ENCODE peak calls at places on chromosomes 5 and 9, in nine cellular contexts. Y is GDM1; I is EH; O is activated CD4-positive, alpha-beta T cell treated with anti-CD3 and anti-CD28 coated beads, Interleukin-2, amount 50 U/mL, for 1 hour; G is tibial nerve; P is activated CD8-positive, alpha-beta T cell treated with anti-CD3 and anti-CD28 coated beads for 36 hours; Q is HEK293T; L is AG20443; D is effector memory CD8-positive, alpha-beta T cell. N is an unnamed sample.

GRCh38 chr5:61768692-61769281 is 436.7 kb downstream of the ZSWIM6 start:
- DNase-seq in P (peak), O (no peak), Q (peak), I (peak), L (no peak), D (no peak), G (no peak), Y (no peak), N (no peak)

GRCh38 chr5:68337235-68337634 is 121.7 kb downstream of the PIK3R1 start:
- DNase-seq in Y (no peak), Q (no peak), D (no peak), G (no peak), I (no peak), P (no peak), O (no peak), L (no peak), N (no peak)

GRCh38 chr9:89252910-89253309 is 58.1 kb upstream of the CKS2 start:
- DNase-seq in G (no peak), Q (no peak), D (no peak), O (no peak), P (no peak), L (no peak), Y (no peak), I (peak), N (no peak)

GRCh38 chr9:76667521-76667957 is 96.7 kb upstream of the PCA3 start:
- DNase-seq in Q (no peak), I (peak), G (no peak), Y (peak), O (no peak), P (no peak), L (peak), D (no peak), N (no peak)

GRCh38 chr9:112790231-112790774 is 39.7 kb downstream of the SNX30 start:
- DNase-seq in P (no peak), I (no peak), L (no peak), Q (no peak), Y (no peak), D (no peak), G (no peak), O (no peak), N (no peak)

GRCh38 chr9:127749090-127749787 is 14.1 kb upstream of the TOR2A start:
- DNase-seq in L (no peak), Y (no peak), O (no peak), P (no peak), Q (no peak), D (no peak), I (no peak), G (no peak), N (no peak)

GRCh38 chr5:138459311-138459710 is 6.0 kb upstream of the EGR1 start:
- DNase-seq in G (peak), Q (no peak), D (peak), L (no peak), Y (no peak), I (no peak), P (peak), O (peak), N (peak)

GRCh38 chr5:155353231-155353630 is 339.7 kb downstream of the KIF4B start:
- DNase-seq in G (no peak), I (no peak), Q (no peak), D (no peak), O (no peak), L (no peak), Y (no peak), P (no peak), N (no peak)

GRCh38 chr5:176792584-176793342 is 17.6 kb upstream of the UNC5A start:
- DNase-seq in O (no peak), I (no peak), G (no peak), Y (no peak), P (no peak), D (no peak), Q (no peak), L (no peak), N (no peak)

GRCh38 chr5:141330299-141331080 is at the start of gene PCDHGA1:
- DNase-seq in Y (no peak), I (peak), O (peak), L (peak), G (no peak), Q (peak), P (peak), D (no peak), N (no peak)

GRCh38 chr9:104905931-104906330 is 22.0 kb downstream of the ABCA1 start:
- DNase-seq in I (peak), Q (no peak), Y (no peak), D (no peak), O (no peak), P (no peak), L (no peak), G (no peak), N (no peak)

GRCh38 chr9:70043689-70044449 is at the start of gene MAMDC2:
- DNase-seq in I (peak), Q (no peak), P (no peak), G (peak), L (peak), O (no peak), Y (no peak), D (no peak), N (no peak)

GRCh38 chr9:131473891-131474290 is 28.8 kb upstream of the POMT1 start:
- DNase-seq in L (no peak), D (no peak), P (no peak), O (no peak), I (no peak), Y (no peak), G (no peak), Q (no peak), N (no peak)

GRCh38 chr9:109950710-109951443 is 170.9 kb downstream of the PALM2AKAP2 start:
- DNase-seq in I (no peak), L (no peak), Y (no peak), D (no peak), O (no peak), P (peak), G (no peak), Q (no peak), N (no peak)

GRCh38 chr5:160378325-160378724 is 7.9 kb upstream of the C1QTNF2 start:
- DNase-seq in P (no peak), G (no peak), Q (no peak), I (no peak), L (no peak), D (no peak), O (no peak), Y (no peak), N (no peak)

GRCh38 chr9:880725-881124 is 39.2 kb downstream of the DMRT1 start:
- DNase-seq in I (no peak), Q (no peak), P (peak), G (no peak), D (no peak), L (no peak), O (no peak), Y (no peak), N (no peak)

GRCh38 chr5:54991446-54991845 is 6.1 kb upstream of the ESM1 start:
- DNase-seq in O (no peak), Y (no peak), L (no peak), P (no peak), I (peak), D (no peak), G (no peak), Q (no peak), N (no peak)

GRCh38 chr5:121968910-121969607 is 7.3 kb downstream of the SRFBP1 start:
- DNase-seq in I (peak), D (no peak), L (peak), Y (no peak), O (no peak), P (no peak), Q (no peak), G (no peak), N (no peak)

GRCh38 chr5:41246376-41246775 is 33.0 kb upstream of the C6 start:
- DNase-seq in Y (no peak), Q (no peak), P (no peak), O (no peak), G (no peak), L (peak), D (no peak), I (peak), N (no peak)

GRCh38 chr5:17305964-17306725 is 88.7 kb downstream of the BASP1 start:
- DNase-seq in Q (peak), G (peak), O (no peak), Y (no peak), I (peak), P (no peak), L (peak), D (no peak), N (no peak)

GRCh38 chr5:142303576-142303975 is 21.2 kb downstream of the SPRY4 start:
- DNase-seq in Q (no peak), L (no peak), Y (no peak), I (peak), G (no peak), D (no peak), P (no peak), O (no peak), N (no peak)

GRCh38 chr9:136623849-136624183 is 38.9 kb upstream of the EGFL7 start:
- DNase-seq in I (no peak), P (no peak), D (no peak), O (no peak), Q (no peak), Y (no peak), L (no peak), G (no peak), N (no peak)

GRCh38 chr5:12023614-12024241 is 119.5 kb upstream of the CTNND2 start:
- DNase-seq in L (peak), Y (peak), O (no peak), D (no peak), P (peak), G (peak), I (peak), Q (no peak), N (no peak)

GRCh38 chr5:148909001-148909400 is 82.6 kb downstream of the ADRB2 start:
- DNase-seq in G (no peak), P (no peak), I (peak), O (no peak), Y (no peak), L (no peak), Q (no peak), D (no peak), N (no peak)